ENCODE peak calls at places on chromosome 2, in four cellular contexts. W is neuronal stem cell, H is mesenchymal stem cell, N is H9. F is an unnamed sample.

GRCh38 chr2:135984199-135985017 is 1.0 kb downstream of the DARS1 start:
- DNase-seq in W (no peak), H (no peak), N (no peak), F (no peak)

GRCh38 chr2:239049421-239050251 is 201.8 kb downstream of the TWIST2 start:
- DNase-seq in W (no peak), H (no peak), N (no peak), F (no peak)

GRCh38 chr2:122077771-122078170 is 322.3 kb downstream of the TSN start:
- DNase-seq in W (no peak), H (no peak), N (no peak), F (no peak)

GRCh38 chr2:37315364-37315763 is 9.3 kb downstream of the PRKD3 start:
- DNase-seq in W (no peak), H (no peak), N (no peak), F (no peak)

GRCh38 chr2:188668017-188668663 is 306.0 kb upstream of the COL3A1 start:
- DNase-seq in W (no peak), H (peak), N (no peak), F (no peak)

GRCh38 chr2:238864207-238865014 is 16.5 kb downstream of the TWIST2 start:
- DNase-seq in W (peak), H (peak), N (peak), F (peak)

GRCh38 chr2:56239437-56239836 is 55.6 kb downstream of the CCDC85A start:
- DNase-seq in W (no peak), H (peak), N (no peak), F (no peak)

GRCh38 chr2:12316464-12316863 is 400.3 kb upstream of the TRIB2 start:
- DNase-seq in W (no peak), H (no peak), N (no peak), F (no peak)

GRCh38 chr2:207734264-207734635 is 22.8 kb downstream of the CCNYL1 start:
- DNase-seq in W (no peak), H (peak), N (no peak), F (no peak)

GRCh38 chr2:181955010-181955409 is 30.6 kb upstream of the PPP1R1C start:
- DNase-seq in W (no peak), H (peak), N (no peak), F (no peak)

GRCh38 chr2:232523682-232524597 is 2.0 kb upstream of the CHRND start:
- DNase-seq in W (peak), H (peak), N (peak), F (peak)

GRCh38 chr2:72669121-72669520 is 156.7 kb downstream of the EXOC6B start:
- DNase-seq in W (no peak), H (no peak), N (no peak), F (no peak)

GRCh38 chr2:99883356-99883867 is 259.0 kb downstream of the AFF3 start:
- DNase-seq in W (no peak), H (no peak), N (no peak), F (no peak)

GRCh38 chr2:180829261-180829660 is 151.1 kb upstream of the UBE2E3 start:
- DNase-seq in W (no peak), H (no peak), N (no peak), F (no peak)

GRCh38 chr2:171316220-171316619 is 117.6 kb downstream of the METTL8 start:
- DNase-seq in W (no peak), H (peak), N (peak), F (peak)

DNA sequence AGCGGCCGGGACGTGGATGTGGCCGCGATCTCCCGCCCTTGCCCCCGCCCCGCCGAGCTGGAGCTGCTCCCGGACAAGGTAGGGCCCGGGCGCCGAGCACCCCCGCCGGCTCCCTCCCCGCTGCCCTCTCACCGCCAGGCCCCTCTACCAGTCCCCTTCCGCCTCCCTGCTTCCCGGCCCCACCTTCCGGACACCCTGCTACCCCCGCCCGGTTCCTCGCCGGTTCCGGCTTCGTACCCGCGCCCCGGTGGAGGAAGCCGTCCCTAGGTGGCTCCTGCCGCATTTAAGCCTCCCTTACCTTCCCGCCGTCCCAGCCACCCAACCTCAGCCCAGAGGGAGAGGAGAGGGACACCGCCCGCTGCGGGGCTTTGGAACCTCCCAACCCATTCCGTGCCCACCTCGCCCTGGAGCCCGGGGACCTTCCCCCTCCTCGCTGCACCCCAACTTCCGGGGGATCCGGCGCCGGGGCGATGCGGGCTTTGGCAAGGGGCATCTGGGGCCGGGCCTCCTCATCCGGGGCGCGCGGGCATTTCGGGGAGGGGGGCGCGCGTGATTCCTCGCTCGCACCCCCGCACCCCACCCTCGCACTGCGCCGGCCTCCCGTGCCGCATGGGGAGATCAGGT is 475 bp downstream of the B3GNT2 start:
- DNase-seq in W (peak), H (peak), N (no peak), F (peak)
- H2BK12ac ChIP-seq in W (peak), H (no peak), N (no peak), F (no peak)

GRCh38 chr2:214808481-214808931 is 977 bp downstream of the BARD1 start:
- DNase-seq in W (no peak), H (peak), N (no peak), F (no peak)
- H2BK12ac ChIP-seq in W (no peak), H (no peak), N (no peak), F (no peak)

GRCh38 chr2:120539421-120539936 is 193.5 kb downstream of the INHBB start:
- DNase-seq in W (no peak), H (no peak), N (no peak), F (no peak)
- H2BK12ac ChIP-seq in W (no peak), H (no peak), N (no peak), F (no peak)

GRCh38 chr2:112184121-112184520 is 45.9 kb downstream of the FBLN7 start:
- DNase-seq in W (no peak), H (no peak), N (no peak), F (no peak)

GRCh38 chr2:112189001-112189556 is 50.9 kb downstream of the FBLN7 start:
- DNase-seq in W (no peak), H (no peak), N (no peak), F (no peak)

GRCh38 chr2:112187805-112188596 is 49.8 kb downstream of the FBLN7 start:
- DNase-seq in W (no peak), H (no peak), N (no peak), F (no peak)

GRCh38 chr2:112185131-112185530 is 46.9 kb downstream of the FBLN7 start:
- DNase-seq in W (no peak), H (no peak), N (no peak), F (no peak)

GRCh38 chr2:112187046-112187715 is 49.0 kb downstream of the FBLN7 start:
- DNase-seq in W (no peak), H (no peak), N (no peak), F (peak)
- H2BK12ac ChIP-seq in W (no peak), H (no peak), N (no peak), F (no peak)

GRCh38 chr2:234763051-234763909 is 188.5 kb upstream of the SH3BP4 start:
- DNase-seq in W (no peak), H (no peak), N (no peak), F (no peak)

GRCh38 chr2:234761910-234762309 is 189.9 kb upstream of the SH3BP4 start:
- DNase-seq in W (no peak), H (no peak), N (no peak), F (no peak)

GRCh38 chr2:234768608-234769196 is 183.1 kb upstream of the SH3BP4 start:
- DNase-seq in W (no peak), H (no peak), N (no peak), F (no peak)

GRCh38 chr2:234765315-234765714 is 186.5 kb upstream of the SH3BP4 start:
- DNase-seq in W (no peak), H (no peak), N (no peak), F (no peak)

GRCh38 chr2:234764378-234764777 is 187.4 kb upstream of the SH3BP4 start:
- DNase-seq in W (no peak), H (no peak), N (no peak), F (no peak)
- H2BK12ac ChIP-seq in W (no peak), H (no peak), N (no peak), F (no peak)

GRCh38 chr2:10544252-10544651 is 96.1 kb upstream of the ODC1 start:
- DNase-seq in W (no peak), H (no peak), N (no peak), F (no peak)
- H2BK12ac ChIP-seq in W (no peak), H (no peak), N (no peak), F (peak)

GRCh38 chr2:46101557-46102220 is 195.5 kb upstream of the EPAS1 start:
- DNase-seq in W (no peak), H (no peak), N (no peak), F (no peak)
- H2BK12ac ChIP-seq in W (no peak), H (no peak), N (no peak), F (no peak)

DNA sequence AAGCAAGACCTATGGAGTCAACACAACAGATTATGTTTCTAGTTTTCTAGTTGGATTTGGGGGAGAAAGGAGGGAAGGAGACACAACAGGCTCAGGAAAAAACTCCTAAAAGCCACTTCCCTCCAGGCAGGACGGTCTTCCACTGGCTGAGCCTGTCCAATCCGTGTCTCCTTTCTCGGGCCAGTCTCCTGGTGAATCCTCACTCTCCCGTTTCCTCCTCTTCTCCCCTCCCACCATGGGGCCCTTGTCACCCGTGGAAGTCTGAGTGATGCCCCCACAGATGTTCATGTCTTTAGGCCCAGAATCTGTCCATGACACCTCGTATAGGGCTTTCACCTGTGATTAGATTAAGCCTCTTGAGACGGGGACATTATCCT is 193.5 kb downstream of the ZFP36L2 start:
- DNase-seq in W (no peak), H (no peak), N (no peak), F (no peak)
- H2BK12ac ChIP-seq in W (no peak), H (no peak), N (no peak), F (no peak)

DNA sequence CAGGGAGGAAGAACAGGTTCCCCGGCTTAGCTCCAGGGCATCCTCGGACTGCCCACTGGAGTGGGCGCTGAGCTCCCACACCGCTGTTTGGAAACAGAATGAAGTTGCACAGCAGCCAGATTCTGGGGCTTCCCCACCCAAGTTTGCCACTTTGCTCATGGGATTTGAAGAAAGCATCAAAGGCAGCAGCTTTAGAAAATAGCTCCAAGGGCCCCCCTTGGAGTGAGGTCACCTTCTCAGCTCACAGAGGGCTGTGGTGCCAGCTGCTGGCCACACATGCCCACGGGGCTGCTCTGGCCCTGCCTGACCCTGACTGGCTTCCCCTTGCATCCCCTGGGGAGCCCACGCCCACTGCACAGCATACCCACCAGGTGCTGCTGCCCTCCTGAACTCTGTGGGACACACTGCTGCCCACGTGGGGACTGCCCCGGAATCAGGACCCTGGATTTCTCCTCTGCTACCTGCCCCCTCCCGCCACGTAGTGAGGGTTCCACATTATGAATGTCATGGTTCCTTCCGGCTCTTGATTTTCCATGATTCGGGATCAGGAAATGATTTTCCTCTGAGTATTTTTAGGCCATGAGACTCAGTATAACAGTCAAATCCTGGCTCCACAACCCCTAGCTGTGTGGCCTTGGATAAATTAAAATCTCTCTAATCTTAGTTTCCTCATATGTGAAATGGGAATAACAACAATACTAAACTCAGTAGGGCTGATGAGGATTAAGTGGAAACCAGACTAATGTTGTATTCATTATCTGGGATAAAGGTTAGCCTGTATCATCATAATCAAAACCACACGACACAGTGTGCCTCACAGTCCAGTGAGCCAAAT is 70.2 kb downstream of the TGOLN2 start:
- DNase-seq in W (no peak), H (no peak), N (no peak), F (no peak)
- H2BK12ac ChIP-seq in W (peak), H (peak), N (no peak), F (peak)

F was measured in H1.